ENCODE peak calls at places on chromosome 2, in seven cellular contexts. E, G, Z, Y, P, T and M are unnamed samples.

GRCh38 chr2:45585267-45585861 is 25.7 kb downstream of the SRBD1 start:
- DNase-seq in G (no peak), Z (no peak), Y (peak), T (peak), P (peak), E (no peak), M (peak)

GRCh38 chr2:189233527-189233926 is 54.0 kb upstream of the COL5A2 start:
- DNase-seq in Z (no peak), T (no peak), Y (no peak), G (no peak), E (no peak), P (no peak), M (no peak)

GRCh38 chr2:109256921-109257320 is 127.9 kb downstream of the SH3RF3 start:
- DNase-seq in P (no peak), T (peak), Z (no peak), Y (no peak), G (peak), E (no peak), M (no peak)

GRCh38 chr2:61471905-61472805 is 1.3 kb upstream of the USP34 start:
- DNase-seq in T (no peak), G (no peak), E (no peak), Z (no peak), Y (peak), P (peak), M (peak)

GRCh38 chr2:20065885-20066602 is 14.6 kb upstream of the LAPTM4A start:
- DNase-seq in Z (peak), Y (peak), P (no peak), G (peak), E (no peak), T (no peak), M (peak)

GRCh38 chr2:108267117-108267516 is 21.6 kb upstream of the SULT1C2 start:
- DNase-seq in P (no peak), Y (peak), E (no peak), G (peak), Z (no peak), T (no peak), M (peak)

GRCh38 chr2:205721057-205721767 is 38.9 kb downstream of the NRP2 start:
- DNase-seq in P (peak), T (no peak), E (no peak), Y (no peak), G (no peak), Z (no peak), M (no peak)

GRCh38 chr2:8612734-8613179 is 69.1 kb upstream of the ID2 start:
- DNase-seq in P (no peak), Y (no peak), T (no peak), E (peak), G (no peak), Z (no peak), M (no peak)

GRCh38 chr2:166167451-166167850 is 39.6 kb upstream of the SCN1A start:
- DNase-seq in T (no peak), G (no peak), E (no peak), Z (no peak), Y (no peak), P (no peak), M (no peak)

GRCh38 chr2:67846341-67847070 is 216.3 kb downstream of the C1D start:
- DNase-seq in T (peak), G (peak), Z (peak), E (peak), P (peak), Y (peak), M (peak)

GRCh38 chr2:16162491-16163040 is 222.2 kb downstream of the MYCN start:
- DNase-seq in E (no peak), T (no peak), Y (peak), G (no peak), Z (no peak), P (no peak), M (no peak)

GRCh38 chr2:100291152-100291970 is 30.9 kb downstream of the LONRF2 start:
- DNase-seq in P (no peak), E (peak), Y (peak), T (peak), Z (no peak), G (peak), M (no peak)

GRCh38 chr2:16129716-16130540 is 189.6 kb downstream of the MYCN start:
- DNase-seq in G (no peak), T (no peak), Y (no peak), E (no peak), P (no peak), Z (no peak), M (peak)

GRCh38 chr2:3269425-3270094 is 108.1 kb downstream of the EIPR1 start:
- DNase-seq in Y (no peak), Z (no peak), T (no peak), P (no peak), G (no peak), E (no peak), M (no peak)

GRCh38 chr2:10120938-10121574 is 1.5 kb upstream of the RRM2 start:
- DNase-seq in G (no peak), T (no peak), E (no peak), Y (peak), Z (no peak), P (no peak), M (peak)

GRCh38 chr2:65212619-65213018 is 15.0 kb upstream of the ACTR2 start:
- DNase-seq in Y (no peak), G (no peak), T (no peak), E (no peak), Z (no peak), P (no peak), M (no peak)

GRCh38 chr2:146666336-146666735 is 1178.5 kb upstream of the ACVR2A start:
- DNase-seq in Y (no peak), P (no peak), G (no peak), E (no peak), Z (no peak), T (no peak), M (no peak)

GRCh38 chr2:238713234-238713832 is 134.6 kb upstream of the TWIST2 start:
- DNase-seq in P (no peak), Z (no peak), G (no peak), T (no peak), Y (no peak), E (no peak), M (no peak)

GRCh38 chr2:240513544-240514287 is 44.1 kb downstream of the ANKMY1 start:
- DNase-seq in P (peak), T (peak), Z (peak), G (peak), E (peak), Y (peak), M (peak)

GRCh38 chr2:128644156-128644555 is 325.5 kb upstream of the HS6ST1 start:
- DNase-seq in G (no peak), E (no peak), P (peak), T (no peak), Z (no peak), Y (no peak), M (no peak)

GRCh38 chr2:12227941-12228608 is 481.6 kb downstream of the LPIN1 start:
- DNase-seq in G (no peak), Y (peak), E (no peak), P (no peak), T (no peak), Z (no peak), M (no peak)

GRCh38 chr2:85066874-85067351 is 66.3 kb upstream of the TCF7L1 start:
- DNase-seq in Z (peak), P (peak), T (peak), G (peak), Y (peak), E (peak), M (peak)

GRCh38 chr2:160207804-160208661 is 8.0 kb upstream of the ITGB6 start:
- DNase-seq in E (peak), Y (peak), P (no peak), Z (no peak), G (peak), T (peak), M (peak)

GRCh38 chr2:29193111-29193510 is 77.9 kb downstream of the CLIP4 start:
- DNase-seq in G (no peak), T (no peak), Y (peak), Z (no peak), E (no peak), P (no peak), M (no peak)

GRCh38 chr2:29195796-29196195 is 80.6 kb downstream of the CLIP4 start:
- DNase-seq in Z (no peak), T (no peak), Y (peak), E (no peak), G (no peak), P (no peak), M (no peak)

GRCh38 chr2:29193681-29194080 is 78.5 kb downstream of the CLIP4 start:
- DNase-seq in T (no peak), G (no peak), Z (no peak), E (no peak), Y (peak), P (no peak), M (no peak)

GRCh38 chr2:29192526-29192925 is 77.3 kb downstream of the CLIP4 start:
- DNase-seq in P (no peak), T (no peak), E (no peak), Y (peak), G (no peak), Z (no peak), M (no peak)

DNA sequence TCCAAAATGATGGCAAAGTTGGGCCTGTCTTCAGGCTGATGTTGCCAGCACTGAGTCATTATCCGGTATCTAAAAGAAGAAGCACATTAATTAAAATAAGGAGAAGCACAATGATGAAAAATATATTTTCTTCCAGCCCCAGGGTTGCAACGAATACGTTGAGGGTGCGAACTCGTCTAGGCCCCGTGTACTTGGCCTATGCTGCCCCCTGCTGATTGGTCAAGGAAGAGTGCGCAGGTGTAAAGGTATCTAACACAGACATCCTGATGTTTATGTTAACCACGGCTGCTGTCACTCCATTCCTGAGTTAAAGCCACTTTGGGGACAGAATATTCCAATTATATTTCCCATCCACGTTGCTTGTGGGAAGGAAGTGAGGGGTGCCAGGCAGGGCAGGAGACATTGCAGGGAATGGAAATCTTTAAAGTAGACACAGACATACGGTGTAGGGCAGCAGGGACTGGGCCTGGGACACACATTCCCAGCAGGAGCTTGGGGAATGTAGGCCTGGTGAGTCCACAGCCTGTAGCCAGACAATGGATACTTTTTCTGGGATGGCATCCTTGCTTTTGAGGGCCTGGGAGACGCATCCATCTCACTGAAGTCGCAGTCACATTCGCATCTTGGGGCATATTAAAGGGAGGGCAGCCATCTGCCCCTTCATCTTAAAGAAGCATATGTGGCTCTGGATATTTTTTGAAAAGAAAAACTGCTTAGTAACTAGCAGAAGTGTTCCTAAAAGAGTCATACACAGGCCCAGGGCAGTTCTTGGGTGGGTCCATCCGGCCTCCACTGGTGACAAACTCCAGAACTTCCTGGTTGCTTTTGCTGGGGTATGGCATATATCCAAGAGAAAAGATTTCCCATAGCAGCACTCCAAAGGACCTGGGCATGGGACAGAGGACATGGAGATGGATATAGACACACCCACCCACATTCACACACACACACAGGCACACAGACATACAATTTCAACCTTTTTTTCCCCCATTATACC is 81.9 kb downstream of the CLIP4 start:
- DNase-seq in Z (peak), T (peak), G (peak), E (peak), P (peak), Y (peak), M (peak)
- H3K27ac ChIP-seq in Z (no peak), T (no peak), G (no peak), E (no peak), P (no peak), Y (no peak), M (no peak)

GRCh38 chr2:196967126-196967525 is 40.6 kb upstream of the PGAP1 start:
- DNase-seq in Y (no peak), P (peak), G (no peak), Z (no peak), E (no peak), T (no peak), M (peak)
- H3K27ac ChIP-seq in Y (no peak), P (no peak), G (no peak), Z (no peak), E (no peak), T (no peak), M (no peak)

GRCh38 chr2:96616128-96616527 is 22.0 kb downstream of the KANSL3 start:
- DNase-seq in Y (no peak), G (no peak), T (no peak), Z (no peak), E (no peak), P (no peak), M (no peak)

GRCh38 chr2:96616535-96616934 is 21.6 kb downstream of the KANSL3 start:
- DNase-seq in E (no peak), G (no peak), P (no peak), Y (no peak), T (no peak), Z (no peak), M (no peak)

GRCh38 chr2:96618599-96619283 is 19.4 kb downstream of the KANSL3 start:
- DNase-seq in G (no peak), Z (no peak), E (no peak), T (peak), Y (peak), P (no peak), M (no peak)

GRCh38 chr2:96622544-96622943 is 15.6 kb downstream of the KANSL3 start:
- DNase-seq in P (no peak), T (no peak), E (no peak), Z (no peak), G (no peak), Y (no peak), M (no peak)

DNA sequence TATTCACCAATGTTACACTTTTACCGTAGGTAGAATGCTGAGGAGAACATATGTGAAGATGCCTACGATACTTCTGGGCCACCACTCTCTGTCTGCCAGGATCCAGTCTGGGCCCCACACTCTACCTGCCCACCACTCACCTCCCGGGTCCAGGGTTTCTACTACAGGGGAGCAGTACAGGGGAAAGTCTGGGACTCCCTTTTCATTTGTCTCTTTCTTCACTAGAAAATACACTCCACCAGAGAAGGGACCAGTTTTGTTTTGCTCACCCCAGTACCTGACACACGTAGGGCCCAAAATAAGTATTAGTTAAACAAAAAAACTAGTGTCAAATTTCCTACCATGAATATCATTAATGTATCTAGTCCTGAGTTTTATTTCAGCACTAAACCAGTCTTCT is 21.1 kb downstream of the KANSL3 start:
- DNase-seq in E (no peak), G (no peak), P (no peak), Z (no peak), T (no peak), Y (no peak), M (no peak)
- H3K27ac ChIP-seq in E (peak), G (peak), P (no peak), Z (no peak), T (peak), Y (no peak), M (no peak)

GRCh38 chr2:33498291-33498956 is 22.0 kb downstream of the RASGRP3 start:
- DNase-seq in Y (peak), E (no peak), Z (no peak), P (no peak), T (no peak), G (no peak), M (no peak)
- H3K27ac ChIP-seq in Y (no peak), E (no peak), Z (peak), P (no peak), T (no peak), G (no peak), M (peak)

DNA sequence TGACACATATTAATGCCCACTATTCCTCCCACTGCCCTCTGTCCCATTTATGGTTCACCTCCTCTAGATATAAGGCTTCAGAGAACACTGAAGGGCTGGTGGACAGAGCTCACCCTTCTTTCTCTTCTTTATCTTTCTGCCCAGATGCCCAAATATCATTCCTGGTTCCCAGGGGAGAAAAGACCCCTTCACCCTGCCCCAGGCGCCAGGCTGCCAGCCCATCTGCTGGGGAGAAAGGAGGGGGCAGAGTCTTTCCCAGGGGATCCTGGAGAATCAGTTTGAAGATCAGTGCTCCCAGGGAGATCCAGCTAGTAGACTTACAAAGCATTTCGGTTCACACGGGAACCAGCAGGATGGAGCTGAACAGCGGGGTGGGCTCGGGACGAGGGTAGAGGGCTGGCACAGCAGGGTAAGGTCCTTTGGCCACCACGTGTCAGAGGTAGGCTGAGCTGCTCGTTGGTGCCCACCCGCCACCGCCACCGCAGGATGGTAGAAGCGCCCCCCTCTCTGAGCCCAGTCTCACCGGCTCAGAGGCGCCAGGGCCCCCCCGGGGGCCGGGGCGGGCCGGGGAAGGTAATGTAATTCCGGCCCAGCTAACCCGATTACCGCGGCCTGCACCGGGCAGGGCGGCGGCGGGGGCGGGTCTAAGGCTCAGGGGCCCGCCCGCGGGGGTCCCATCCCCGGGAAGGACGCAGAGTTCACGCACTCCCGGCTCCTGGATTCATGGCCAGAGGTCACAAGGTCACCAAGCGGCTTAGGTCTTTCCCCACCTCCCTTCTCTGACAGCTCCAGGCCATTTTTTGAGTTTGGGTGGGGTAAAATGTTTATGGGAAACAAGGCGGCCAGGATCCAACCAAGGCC is 1.3 kb upstream of the TLX2 start:
- DNase-seq in Z (no peak), T (no peak), P (peak), E (no peak), G (no peak), Y (no peak), M (no peak)
- H3K27ac ChIP-seq in Z (no peak), T (no peak), P (no peak), E (no peak), G (no peak), Y (no peak), M (no peak)

GRCh38 chr2:66565291-66565690 is 130.4 kb downstream of the MEIS1 start:
- DNase-seq in G (no peak), Z (no peak), E (no peak), T (no peak), Y (no peak), P (no peak), M (no peak)
- H3K27ac ChIP-seq in G (no peak), Z (no peak), E (no peak), T (no peak), Y (no peak), P (no peak), M (no peak)

GRCh38 chr2:47063159-47063930 is 91.8 kb downstream of the STPG4 start:
- DNase-seq in E (no peak), Y (no peak), Z (no peak), T (no peak), G (no peak), P (no peak), M (no peak)
- H3K27ac ChIP-seq in E (no peak), Y (no peak), Z (peak), T (peak), G (peak), P (no peak), M (no peak)

GRCh38 chr2:216680951-216681629 is 14.3 kb downstream of the IGFBP5 start:
- DNase-seq in P (no peak), Z (no peak), E (no peak), G (no peak), Y (no peak), T (no peak), M (no peak)
- H3K27ac ChIP-seq in P (no peak), Z (no peak), E (no peak), G (peak), Y (no peak), T (peak), M (no peak)

GRCh38 chr2:43539991-43540860 is 55.6 kb downstream of the THADA start:
- DNase-seq in E (peak), Y (peak), Z (no peak), T (peak), P (no peak), G (peak), M (peak)

GRCh38 chr2:43539436-43539835 is 56.4 kb downstream of the THADA start:
- DNase-seq in G (no peak), P (no peak), Y (no peak), E (no peak), T (no peak), Z (no peak), M (no peak)

GRCh38 chr2:43538034-43538670 is 57.7 kb downstream of the THADA start:
- DNase-seq in G (no peak), Z (no peak), E (no peak), T (no peak), P (no peak), Y (no peak), M (no peak)

GRCh38 chr2:43542285-43542933 is 53.4 kb downstream of the THADA start:
- DNase-seq in E (no peak), Y (peak), P (peak), G (no peak), T (no peak), Z (no peak), M (no peak)

GRCh38 chr2:43541165-43541564 is 54.7 kb downstream of the THADA start:
- DNase-seq in Y (peak), E (no peak), T (no peak), G (no peak), P (no peak), Z (no peak), M (no peak)
- H3K27ac ChIP-seq in Y (no peak), E (no peak), T (peak), G (no peak), P (no peak), Z (no peak), M (peak)

GRCh38 chr2:54546925-54547324 is 90.8 kb downstream of the SPTBN1 start:
- DNase-seq in P (no peak), G (no peak), Y (no peak), T (no peak), E (no peak), Z (no peak), M (no peak)
- H3K27ac ChIP-seq in P (no peak), G (no peak), Y (no peak), T (no peak), E (no peak), Z (no peak), M (peak)